ENCODE peak calls at places on chromosomes 16 and 17, in ten cellular contexts. O, X, U, K, P, L, A, D, R and Y are unnamed samples.

GRCh38 chr16:3946604-3947180 is 66.2 kb upstream of the CREBBP start:
- DNase-seq in O (no peak), A (no peak), K (no peak), U (no peak), D (no peak), P (no peak), L (no peak), X (no peak), R (no peak), Y (no peak)

GRCh38 chr16:11405331-11406176 is 60.3 kb downstream of the RMI2 start:
- DNase-seq in K (no peak), L (no peak), D (peak; percentile 64), P (no peak), U (peak; percentile 36), X (peak; percentile 44), R (no peak), O (peak; percentile 19), A (peak; percentile 37), Y (no peak)

GRCh38 chr17:48045270-48046001 is 2.7 kb upstream of the NFE2L1 start:
- DNase-seq in A (no peak), D (no peak), K (no peak), P (no peak), O (no peak), R (no peak), X (no peak), L (no peak), U (peak; percentile 49), Y (no peak)

GRCh38 chr17:17363638-17364337 is 60.6 kb downstream of the NT5M start:
- DNase-seq in K (no peak), A (no peak), D (no peak), P (no peak), U (no peak), O (peak; percentile 10), R (no peak), X (no peak), L (no peak), Y (no peak)

GRCh38 chr16:54748611-54749190 is 182.0 kb upstream of the IRX5 start:
- DNase-seq in U (no peak), X (no peak), L (no peak), O (no peak), R (no peak), K (no peak), D (no peak), A (no peak), P (no peak), Y (no peak)

GRCh38 chr17:41190328-41190727 is 641 bp downstream of the KRTAP9-1 start:
- DNase-seq in X (no peak), U (no peak), L (no peak), D (no peak), P (no peak), A (no peak), O (no peak), R (no peak), K (no peak), Y (no peak)

GRCh38 chr17:8173056-8173870 is 2.9 kb downstream of the TMEM107 start:
- DNase-seq in O (peak; percentile 99), D (peak; percentile 77), P (no peak), X (no peak), K (peak; percentile 93), R (peak; percentile 87), A (peak; percentile 88), U (peak; percentile 96), L (peak; percentile 97), Y (peak; percentile 90)

GRCh38 chr16:24986512-24987303 is 28.5 kb downstream of the ARHGAP17 start:
- DNase-seq in A (peak; percentile 69), O (no peak), P (no peak), L (peak; percentile 54), D (peak; percentile 36), X (no peak), R (peak; percentile 22), K (peak; percentile 59), U (peak; percentile 85), Y (no peak)

GRCh38 chr16:48426244-48427135 is 41.3 kb upstream of the SIAH1 start:
- DNase-seq in U (no peak), K (no peak), O (no peak), L (no peak), X (no peak), A (peak; percentile 29), P (no peak), D (peak; percentile 24), R (no peak), Y (no peak)

GRCh38 chr17:77778636-77779524 is 179.6 kb upstream of the TNRC6C start:
- DNase-seq in K (no peak), U (no peak), R (peak; percentile 85), A (peak; percentile 27), D (no peak), L (peak; percentile 91), X (no peak), O (no peak), P (no peak), Y (peak; percentile 57)

GRCh38 chr17:50186661-50187402 is 14.6 kb downstream of the COL1A1 start:
- DNase-seq in P (no peak), X (no peak), L (no peak), O (no peak), A (peak; percentile 41), R (no peak), K (peak; percentile 60), U (peak; percentile 60), D (peak; percentile 68), Y (no peak)

GRCh38 chr16:84009282-84009681 is 33.3 kb downstream of the SLC38A8 start:
- DNase-seq in K (no peak), X (no peak), L (no peak), O (no peak), R (no peak), P (no peak), D (no peak), A (no peak), U (no peak), Y (no peak)

GRCh38 chr16:4409081-4409932 is 7.1 kb downstream of the CORO7 start:
- DNase-seq in D (no peak), A (no peak), X (no peak), P (no peak), R (peak; percentile 35), O (no peak), K (no peak), L (peak; percentile 27), U (peak; percentile 23), Y (no peak)

GRCh38 chr17:18008496-18009268 is 30.3 kb downstream of the ATPAF2 start:
- DNase-seq in U (peak; percentile 91), L (no peak), O (no peak), K (peak; percentile 16), X (no peak), D (peak; percentile 80), A (peak; percentile 88), R (no peak), P (no peak), Y (no peak)

GRCh38 chr16:85084841-85085535 is 27.3 kb downstream of the CIBAR2 start:
- DNase-seq in O (no peak), L (no peak), U (no peak), R (no peak), D (no peak), P (no peak), A (no peak), X (no peak), K (no peak), Y (no peak)

GRCh38 chr16:66366433-66367299 is at the start of gene CDH5:
- DNase-seq in X (no peak), K (no peak), D (peak; percentile 50), U (no peak), O (no peak), P (no peak), L (no peak), R (no peak), A (no peak), Y (no peak)

GRCh38 chr16:27671410-27671809 is 121.5 kb downstream of the KATNIP start:
- DNase-seq in O (no peak), K (no peak), A (no peak), D (no peak), P (no peak), L (no peak), U (no peak), X (no peak), R (no peak), Y (no peak)